ENCODE peak calls at places on chromosomes 3 and 15, in four cellular contexts. P is lower lobe of right lung, A is pancreas, Z is adrenal gland. M is an unnamed sample.
A peak's percentile ranks its signal among the peaks of the same experiment; 100 is the strongest.

GRCh38 chr15:71312731-71313460 is 197.6 kb downstream of the THSD4 start:
- DNase-seq in P (no peak), A (no peak), Z (no peak), M (no peak)

GRCh38 chr3:142278451-142278850 is 53.1 kb upstream of the GK5 start:
- DNase-seq in P (no peak), A (no peak), Z (no peak), M (no peak)

GRCh38 chr15:44101944-44102343 is 93.1 kb downstream of the FRMD5 start:
- DNase-seq in P (no peak), A (no peak), Z (no peak), M (no peak)

GRCh38 chr3:188749010-188749617 is 422.7 kb upstream of the TPRG1 start:
- DNase-seq in P (no peak), A (no peak), Z (no peak), M (no peak)

GRCh38 chr3:172110127-172110779 is 70.9 kb downstream of the FNDC3B start:
- DNase-seq in P (no peak), A (no peak), Z (no peak), M (no peak)

GRCh38 chr3:178223876-178224275 is 312.4 kb upstream of the KCNMB2 start:
- DNase-seq in P (no peak), A (no peak), Z (no peak), M (no peak)

GRCh38 chr3:4818164-4818563 is 161.1 kb upstream of the BHLHE40 start:
- DNase-seq in P (no peak), A (no peak), Z (no peak), M (no peak)

GRCh38 chr3:147618636-147619035 is 209.5 kb downstream of the ZIC1 start:
- DNase-seq in P (no peak), A (no peak), Z (no peak), M (no peak)

GRCh38 chr3:72255191-72255590 is 470.2 kb upstream of the PROK2 start:
- DNase-seq in P (no peak), A (no peak), Z (peak; percentile 51), M (no peak)

GRCh38 chr3:105791919-105792786 is 76.7 kb downstream of the CBLB start:
- DNase-seq in P (no peak), A (no peak), Z (peak; percentile 66), M (peak; percentile 98)

GRCh38 chr3:39088889-39089288 is 18.5 kb downstream of the GORASP1 start:
- DNase-seq in P (no peak), A (no peak), Z (no peak), M (no peak)

GRCh38 chr3:179149951-179150350 is 1.8 kb downstream of the PIK3CA start:
- DNase-seq in P (no peak), A (no peak), Z (no peak), M (no peak)

GRCh38 chr3:59692117-59692516 is 642.3 kb upstream of the CFAP20DC start:
- DNase-seq in P (no peak), A (no peak), Z (no peak), M (no peak)

GRCh38 chr3:197356275-197356674 is 57.9 kb upstream of the DLG1 start:
- DNase-seq in P (no peak), A (no peak), Z (no peak), M (no peak)

GRCh38 chr15:67542462-67543347 is at the start of gene MAP2K5:
- DNase-seq in P (peak; percentile 92), A (peak; percentile 95), Z (peak; percentile 86), M (no peak)

GRCh38 chr3:194137314-194138097 is 1.6 kb downstream of the HES1 start:
- DNase-seq in P (peak; percentile 86), A (peak; percentile 84), Z (peak; percentile 75), M (no peak)

GRCh38 chr15:70492240-70493177 is 270.8 kb downstream of the UACA start:
- DNase-seq in P (peak; percentile 82), A (no peak), Z (peak; percentile 34), M (no peak)

GRCh38 chr3:48592519-48593087 is 2.5 kb downstream of the COL7A1 start:
- DNase-seq in P (no peak), A (no peak), Z (no peak), M (no peak)

GRCh38 chr15:91897585-91898372 is 44.3 kb downstream of the SLCO3A1 start:
- DNase-seq in P (no peak), A (no peak), Z (no peak), M (no peak)

GRCh38 chr3:153599685-153600084 is 437.7 kb downstream of the RAP2B start:
- DNase-seq in P (no peak), A (no peak), Z (no peak), M (no peak)

GRCh38 chr15:61474796-61475195 is 245.7 kb upstream of the RORA start:
- DNase-seq in P (no peak), A (no peak), Z (no peak), M (no peak)

GRCh38 chr3:107794664-107795443 is 272.1 kb downstream of the BBX start:
- DNase-seq in P (no peak), A (no peak), Z (no peak), M (no peak)

DNA sequence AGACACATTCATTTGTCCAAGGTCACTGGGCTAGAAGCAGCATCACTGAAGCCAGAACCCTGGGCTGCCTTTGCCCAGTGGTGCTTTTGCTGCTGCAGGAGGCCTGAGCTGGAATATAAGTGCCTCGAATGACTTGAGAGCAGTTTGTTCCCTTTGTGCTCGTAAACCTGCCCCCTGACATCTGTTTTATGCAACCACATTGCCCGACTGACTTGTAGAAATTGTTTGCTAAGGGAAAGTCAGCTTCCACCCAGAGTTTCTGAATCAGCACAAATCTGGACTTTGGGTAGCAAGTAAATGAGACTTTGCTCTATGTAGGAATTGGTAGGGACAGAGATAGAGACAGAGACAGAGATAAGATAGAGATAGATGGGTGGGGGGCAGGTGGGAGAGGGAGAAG is 23.1 kb downstream of the RASGRF1 start:
- DNase-seq in P (no peak), A (no peak), Z (no peak), M (no peak)
- H3K4me1 ChIP-seq in P (no peaks in the 10 kb centered on the region), A (no peaks in the 10 kb centered on the region), Z (no peaks in the 10 kb centered on the region), M (peaks cover 13% of the 10 kb centered on the region)

DNA sequence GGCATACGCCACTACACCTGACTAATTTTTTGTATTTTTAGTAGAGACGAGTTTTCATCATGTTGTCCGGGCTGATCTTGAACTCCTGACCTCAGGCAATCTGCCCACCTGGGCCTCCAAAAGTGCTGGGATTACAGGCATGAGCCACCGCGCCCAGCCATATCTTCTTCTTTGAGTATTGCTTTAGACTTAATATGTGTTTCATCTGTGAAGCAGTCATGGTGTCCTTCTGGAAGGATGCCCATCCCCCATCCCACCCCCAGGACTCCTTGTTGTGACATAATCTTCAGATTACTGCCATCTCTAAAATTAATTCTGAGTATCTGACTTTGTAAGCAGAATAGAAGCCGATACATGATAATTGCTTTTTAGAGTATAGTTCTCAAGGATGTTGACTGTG is 57.7 kb downstream of the KLHL25 start:
- DNase-seq in P (no peak), A (no peak), Z (no peak), M (no peak)
- H3K36me3 ChIP-seq in P (peaks cover 99% of the 10 kb centered on the region), A (peaks cover 86% of the 10 kb centered on the region), Z (no peaks in the 10 kb centered on the region), M (peaks cover 73% of the 10 kb centered on the region)

GRCh38 chr3:12371525-12372140 is 82.8 kb downstream of the PPARG start:
- DNase-seq in P (no peak), A (no peak), Z (no peak), M (no peak)

GRCh38 chr3:12369598-12369997 is 80.7 kb downstream of the PPARG start:
- DNase-seq in P (no peak), A (no peak), Z (no peak), M (no peak)

GRCh38 chr3:12367346-12367745 is 78.5 kb downstream of the PPARG start:
- DNase-seq in P (no peak), A (no peak), Z (no peak), M (no peak)

GRCh38 chr3:12370758-12371157 is 81.9 kb downstream of the PPARG start:
- DNase-seq in P (no peak), A (no peak), Z (no peak), M (no peak)

GRCh38 chr3:12369029-12369428 is 80.2 kb downstream of the PPARG start:
- DNase-seq in P (no peak), A (no peak), Z (no peak), M (no peak)
- H3K27ac ChIP-seq in P (no peak overlapping the region), A (no peak overlapping the region), Z (no peak overlapping the region), M (no peak overlapping the region)

DNA sequence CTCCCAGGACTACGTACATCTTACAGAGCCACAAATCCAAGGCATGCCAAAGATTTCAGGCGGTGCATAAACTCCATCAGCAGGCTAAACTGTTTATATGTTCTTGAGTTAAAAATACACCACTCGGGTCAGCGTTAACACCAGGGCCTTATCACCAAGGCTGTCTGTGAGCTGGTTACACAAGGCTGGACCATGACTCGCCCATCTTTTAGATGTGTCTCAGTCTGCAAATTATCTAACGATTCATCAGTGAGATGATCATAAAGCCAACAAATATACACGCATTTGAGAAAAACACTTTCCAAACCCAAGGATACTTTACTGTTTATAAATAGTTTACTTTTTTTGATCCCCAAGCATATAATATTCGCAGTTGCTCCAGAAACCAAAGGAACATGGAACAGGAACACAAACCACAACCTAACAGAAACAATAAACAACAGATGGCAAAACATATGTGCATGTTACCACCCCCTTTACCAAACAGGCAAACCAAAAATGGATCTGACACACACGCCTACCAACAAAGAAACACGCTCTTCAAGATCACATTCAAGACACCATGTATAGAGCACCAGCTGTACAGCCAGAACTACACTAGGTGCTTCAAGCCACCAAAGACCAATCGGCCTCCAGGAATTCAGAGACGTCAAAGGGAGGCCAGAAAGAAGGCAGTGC is 15.4 kb downstream of the LRIG1 start:
- DNase-seq in P (no peak), A (no peak), Z (no peak), M (no peak)
- H3K4me1 ChIP-seq in P (peaks cover 91% of the 10 kb centered on the region), A (peaks cover 83% of the 10 kb centered on the region), Z (peaks cover 4% of the 10 kb centered on the region), M (peaks cover 87% of the 10 kb centered on the region)